ENCODE peak calls at places on chromosomes 12 and 14, in seven cellular contexts. J is neuronal stem cell, Y is H1, P is H9, U is mesendoderm, H is IMR-90, G is trophoblast cell. D is an unnamed sample.
A peak's percentile ranks its signal among the peaks of the same experiment; 100 is the strongest.

GRCh38 chr12:11758838-11759509 is 109.5 kb downstream of the ETV6 start:
- DNase-seq in J (no peak), Y (no peak), P (no peak), U (no peak), H (peak; percentile 47), G (no peak), D (peak; percentile 76)

GRCh38 chr14:69752773-69753172 is 14.2 kb upstream of the SRSF5 start:
- DNase-seq in J (no peak), Y (no peak), P (no peak), U (no peak), H (no peak), G (no peak), D (no peak)

GRCh38 chr14:59160492-59160891 is 28.0 kb upstream of the DAAM1 start:
- DNase-seq in J (no peak), Y (no peak), P (no peak), U (no peak), H (no peak), G (no peak), D (peak; percentile 13)

GRCh38 chr12:119804011-119804641 is 73.0 kb downstream of the CIT start:
- DNase-seq in J (peak; percentile 68), Y (peak; percentile 68), P (peak; percentile 93), U (peak; percentile 94), H (peak; percentile 78), G (peak; percentile 32), D (peak; percentile 85)

GRCh38 chr14:51681411-51681810 is 29.7 kb downstream of the FRMD6 start:
- DNase-seq in J (no peak), Y (no peak), P (no peak), U (no peak), H (no peak), G (no peak), D (no peak)

GRCh38 chr14:103693514-103693913 is 21.7 kb downstream of the XRCC3 start:
- DNase-seq in J (no peak), Y (no peak), P (no peak), U (no peak), H (no peak), G (peak; percentile 64), D (no peak)

GRCh38 chr14:52328286-52328685 is 14.2 kb downstream of the PTGER2 start:
- DNase-seq in J (no peak), Y (no peak), P (no peak), U (no peak), H (peak; percentile 88), G (no peak), D (peak; percentile 54)

GRCh38 chr12:51320311-51320694 is 3.7 kb downstream of the BIN2 start:
- DNase-seq in J (no peak), Y (no peak), P (no peak), U (no peak), H (no peak), G (no peak), D (no peak)

GRCh38 chr12:112283541-112283940 is 98.7 kb downstream of the HECTD4 start:
- DNase-seq in J (no peak), Y (no peak), P (no peak), U (no peak), H (no peak), G (no peak), D (no peak)

GRCh38 chr12:127205781-127206535 is 1061.0 kb upstream of the TMEM132C start:
- DNase-seq in J (no peak), Y (no peak), P (no peak), U (no peak), H (no peak), G (no peak), D (no peak)

GRCh38 chr12:22600226-22600625 is 24.7 kb upstream of the ETNK1 start:
- DNase-seq in J (no peak), Y (no peak), P (no peak), U (no peak), H (no peak), G (no peak), D (no peak)

GRCh38 chr14:28101992-28102391 is 664.6 kb upstream of the FOXG1 start:
- DNase-seq in J (no peak), Y (no peak), P (no peak), U (no peak), H (no peak), G (no peak), D (no peak)

GRCh38 chr12:31620311-31620710 is 29.4 kb upstream of the DENND5B start:
- DNase-seq in J (no peak), Y (no peak), P (no peak), U (no peak), H (peak; percentile 8), G (no peak), D (no peak)

GRCh38 chr14:76964695-76965094 is 63.8 kb downstream of the IRF2BPL start:
- DNase-seq in J (no peak), Y (no peak), P (no peak), U (no peak), H (no peak), G (no peak), D (no peak)

GRCh38 chr14:73714656-73715081 is 485 bp upstream of the PNMA1 start:
- DNase-seq in J (no peak), Y (no peak), P (no peak), U (no peak), H (peak; percentile 42), G (no peak), D (no peak)

GRCh38 chr12:121430821-121431415 is 31.0 kb downstream of the RNF34 start:
- DNase-seq in J (no peak), Y (no peak), P (no peak), U (no peak), H (no peak), G (no peak), D (no peak)

GRCh38 chr14:64137657-64138290 is 156.4 kb downstream of the ESR2 start:
- DNase-seq in J (no peak), Y (no peak), P (no peak), U (peak; percentile 32), H (peak; percentile 8), G (no peak), D (peak; percentile 26)

GRCh38 chr12:68933564-68933893 is 558 bp upstream of the CPM start:
- DNase-seq in J (peak; percentile 5), Y (no peak), P (no peak), U (no peak), H (no peak), G (no peak), D (no peak)

GRCh38 chr12:1434296-1434955 is 160.0 kb downstream of the FBXL14 start:
- DNase-seq in J (no peak), Y (no peak), P (no peak), U (no peak), H (no peak), G (no peak), D (no peak)

GRCh38 chr12:24560867-24561266 is 388.0 kb downstream of the BCAT1 start:
- DNase-seq in J (no peak), Y (no peak), P (no peak), U (peak; percentile 60), H (no peak), G (no peak), D (peak; percentile 62)

GRCh38 chr12:54232790-54233189 is 44.0 kb upstream of the SMUG1 start:
- DNase-seq in J (no peak), Y (no peak), P (no peak), U (peak; percentile 68), H (peak; percentile 66), G (no peak), D (peak; percentile 56)

GRCh38 chr12:91777268-91777997 is 368.2 kb downstream of the BTG1 start:
- DNase-seq in J (no peak), Y (no peak), P (no peak), U (no peak), H (peak; percentile 1), G (peak; percentile 83), D (peak; percentile 40)

GRCh38 chr12:74514098-74514872 is 23.4 kb upstream of the ATXN7L3B start:
- DNase-seq in J (no peak), Y (no peak), P (peak; percentile 33), U (no peak), H (no peak), G (no peak), D (no peak)

DNA sequence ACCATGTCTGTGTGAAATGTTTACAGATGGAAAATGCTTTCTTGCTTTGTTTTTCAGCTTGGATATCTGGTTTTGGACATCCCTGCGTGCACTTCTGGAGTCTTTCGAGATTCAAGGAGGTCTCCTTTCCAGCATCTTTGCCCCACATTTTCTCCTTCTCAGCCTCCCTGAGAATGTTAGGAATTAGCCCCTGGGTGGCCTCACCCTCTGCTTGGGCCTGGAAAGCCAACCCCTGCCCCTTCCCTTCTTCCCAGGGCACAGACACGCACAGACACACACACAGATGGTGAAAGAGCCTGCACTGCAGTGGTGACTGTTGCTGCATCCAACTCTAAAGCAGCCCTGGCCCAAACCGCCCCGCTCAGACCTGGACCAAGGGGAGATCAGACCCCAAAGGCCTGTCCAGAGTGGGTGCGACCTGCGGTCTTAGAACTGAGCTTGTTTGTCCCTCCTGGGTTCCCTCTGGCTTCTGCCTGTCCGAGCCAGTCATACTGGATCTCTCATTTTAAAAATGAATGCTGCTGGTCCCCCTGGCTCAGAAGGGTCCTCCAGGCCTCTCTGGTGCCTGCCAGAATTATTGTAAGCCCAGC is 8.7 kb upstream of the NCOR2 start:
- DNase-seq in J (no peak), Y (no peak), P (no peak), U (no peak), H (no peak), G (no peak), D (no peak)
- H4K8ac ChIP-seq in J (no peak overlapping the region), Y (no peak overlapping the region), P (no peak overlapping the region), U (no peak overlapping the region), H (no peak overlapping the region), G (no peak overlapping the region), D (no peak overlapping the region)

DNA sequence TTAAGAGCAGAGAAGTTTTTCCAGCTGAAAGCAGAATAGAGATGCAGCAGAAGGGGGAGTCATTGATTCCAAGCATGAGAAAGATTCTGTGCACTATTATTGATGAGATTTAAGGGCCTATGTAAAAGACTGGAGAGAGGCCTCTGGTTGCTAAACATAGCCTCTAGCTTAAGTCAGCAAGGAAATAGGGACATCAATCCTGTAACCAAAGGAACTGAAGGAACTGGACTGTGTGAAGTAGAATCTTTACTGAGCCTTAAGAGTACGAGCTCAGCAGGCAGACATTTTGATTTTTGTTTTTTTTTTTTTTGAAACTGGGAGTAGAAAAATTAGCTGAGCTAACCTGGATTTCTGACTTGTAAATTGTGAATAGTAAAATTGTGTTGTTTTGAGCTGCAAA is 134.3 kb downstream of the GPHN start:
- DNase-seq in J (no peak), Y (no peak), P (no peak), U (no peak), H (no peak), G (no peak), D (no peak)
- H4K8ac ChIP-seq in J (no peak overlapping the region), Y (no peak overlapping the region), P (no peak overlapping the region), U (no peak overlapping the region), H (no peak overlapping the region), G (no peak overlapping the region), D (no peak overlapping the region)

GRCh38 chr12:55362675-55363074 is at the start of gene OR6C75:
- DNase-seq in J (no peak), Y (no peak), P (no peak), U (no peak), H (no peak), G (no peak), D (no peak)
- H4K8ac ChIP-seq in J (no peak within 1 kb of the TSS), Y (no peak within 1 kb of the TSS), P (no peak within 1 kb of the TSS), U (no peak within 1 kb of the TSS), H (no peak within 1 kb of the TSS), G (no peak within 1 kb of the TSS), D (no peak within 1 kb of the TSS)

DNA sequence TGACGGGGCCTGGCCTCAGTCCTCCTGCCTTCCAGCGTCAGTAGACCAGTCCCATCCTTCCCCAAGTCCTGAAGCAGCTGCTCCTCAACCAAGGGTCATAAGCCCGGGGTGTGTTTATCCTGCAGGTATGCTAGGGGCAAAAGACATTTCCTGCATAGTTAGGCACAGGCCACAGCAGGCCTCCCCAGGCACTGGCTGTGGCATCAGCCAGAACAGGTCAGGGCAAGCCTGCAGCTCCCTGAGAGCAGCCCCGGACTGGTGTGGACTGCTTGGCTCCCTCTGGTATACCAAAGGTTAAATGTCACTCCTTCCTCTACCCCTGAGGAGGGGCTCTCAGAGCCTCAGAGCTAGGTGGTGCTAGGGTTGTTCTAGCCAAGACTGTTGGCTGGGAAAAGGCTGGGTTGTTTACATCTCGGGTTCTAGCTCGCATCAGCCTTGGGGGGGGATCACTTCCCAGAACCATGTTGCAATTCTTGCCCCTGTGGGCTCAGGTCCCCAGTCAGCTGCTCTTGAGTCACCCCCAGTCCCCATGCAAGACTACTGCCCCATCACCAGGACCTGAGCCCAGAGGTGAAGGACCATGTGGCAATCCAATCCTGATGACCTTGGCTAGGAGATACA is 2.9 kb downstream of the MMP14 start:
- DNase-seq in J (no peak), Y (no peak), P (no peak), U (peak; percentile 54), H (peak; percentile 54), G (peak; percentile 97), D (peak; percentile 53)
- H4K8ac ChIP-seq in J (no peak overlapping the region), Y (no peak overlapping the region), P (no peak overlapping the region), U (no peak overlapping the region), H (peak overlapping the region; percentile 95), G (peak overlapping the region; percentile 78), D (peak overlapping the region; percentile 45)

D was measured in mesenchymal stem cell.